ENCODE peak calls at places on chromosomes 5 and 9, in five cellular contexts. One of them, this sample, is unnamed.

GRCh38 chr9:98547606-98548005 is 161.1 kb downstream of the GABBR2 start:
- DNase-seq in K562: no peak
- DNase-seq in H1: no peak
- DNase-seq in GM12878: no peak
- DNase-seq in HepG2: no peak
- DNase-seq in this sample: no peak

GRCh38 chr5:102451082-102451481 is 47.7 kb downstream of the SLCO6A1 start:
- DNase-seq in K562: no peak
- DNase-seq in H1: no peak
- DNase-seq in GM12878: no peak
- DNase-seq in HepG2: no peak
- DNase-seq in this sample: no peak

GRCh38 chr9:105046907-105047651 is 119.1 kb upstream of the ABCA1 start:
- DNase-seq in K562: no peak
- DNase-seq in H1: no peak
- DNase-seq in GM12878: no peak
- DNase-seq in HepG2: no peak
- DNase-seq in this sample: no peak

GRCh38 chr5:82635561-82636288 is 357.6 kb upstream of the RPS23 start:
- DNase-seq in K562: no peak
- DNase-seq in H1: no peak
- DNase-seq in GM12878: no peak
- DNase-seq in HepG2: peak; percentile 98
- DNase-seq in this sample: no peak

GRCh38 chr9:137162505-137163100 is 7.2 kb downstream of the LRRC26 start:
- DNase-seq in K562: no peak
- DNase-seq in H1: peak; percentile 66
- DNase-seq in GM12878: no peak
- DNase-seq in HepG2: no peak
- DNase-seq in this sample: peak; percentile 61

GRCh38 chr9:120892748-120893584 is 16.0 kb upstream of the PHF19 start:
- DNase-seq in K562: peak; percentile 33
- DNase-seq in H1: no peak
- DNase-seq in GM12878: no peak
- DNase-seq in HepG2: no peak
- DNase-seq in this sample: no peak

GRCh38 chr5:170475269-170476000 is 28.4 kb upstream of the KCNIP1 start:
- DNase-seq in K562: no peak
- DNase-seq in H1: no peak
- DNase-seq in GM12878: no peak
- DNase-seq in HepG2: no peak
- DNase-seq in this sample: no peak

GRCh38 chr5:57028166-57028565 is 76.2 kb upstream of the MIER3 start:
- DNase-seq in K562: no peak
- DNase-seq in H1: no peak
- DNase-seq in GM12878: no peak
- DNase-seq in HepG2: no peak
- DNase-seq in this sample: no peak

GRCh38 chr5:9545959-9546851 is at the start of gene SEMA5A:
- DNase-seq in K562: peak; percentile 83
- DNase-seq in H1: peak; percentile 86
- DNase-seq in GM12878: no peak
- DNase-seq in HepG2: no peak
- DNase-seq in this sample: peak; percentile 73

GRCh38 chr5:169080352-169080938 is 220.5 kb downstream of the SLIT3 start:
- DNase-seq in K562: no peak
- DNase-seq in H1: no peak
- DNase-seq in GM12878: no peak
- DNase-seq in HepG2: no peak
- DNase-seq in this sample: no peak

GRCh38 chr9:93184439-93185221 is 691 bp downstream of the WNK2 start:
- DNase-seq in K562: no peak
- DNase-seq in H1: peak; percentile 70
- DNase-seq in GM12878: no peak
- DNase-seq in HepG2: no peak
- DNase-seq in this sample: peak; percentile 57

GRCh38 chr5:1703352-1704050 is 96.1 kb downstream of the MRPL36 start:
- DNase-seq in K562: no peak
- DNase-seq in H1: peak; percentile 55
- DNase-seq in GM12878: no peak
- DNase-seq in HepG2: no peak
- DNase-seq in this sample: peak; percentile 60

GRCh38 chr9:98997580-98997979 is 53.9 kb downstream of the COL15A1 start:
- DNase-seq in K562: no peak
- DNase-seq in H1: no peak
- DNase-seq in GM12878: no peak
- DNase-seq in HepG2: no peak
- DNase-seq in this sample: no peak

GRCh38 chr9:17688834-17689233 is 110.0 kb downstream of the SH3GL2 start:
- DNase-seq in K562: no peak
- DNase-seq in H1: no peak
- DNase-seq in GM12878: no peak
- DNase-seq in HepG2: no peak
- DNase-seq in this sample: no peak

GRCh38 chr9:93168581-93168980 is 15.4 kb upstream of the WNK2 start:
- DNase-seq in K562: no peak
- DNase-seq in H1: no peak
- DNase-seq in GM12878: no peak
- DNase-seq in HepG2: no peak
- DNase-seq in this sample: no peak

GRCh38 chr5:17169507-17169906 is 47.9 kb upstream of the BASP1 start:
- DNase-seq in K562: no peak
- DNase-seq in H1: no peak
- DNase-seq in GM12878: no peak
- DNase-seq in HepG2: peak; percentile 50
- DNase-seq in this sample: no peak

GRCh38 chr9:105415344-105415980 is 32.4 kb upstream of the FSD1L start:
- DNase-seq in K562: peak; percentile 74
- DNase-seq in H1: peak; percentile 83
- DNase-seq in GM12878: no peak
- DNase-seq in HepG2: peak; percentile 62
- DNase-seq in this sample: peak; percentile 90

GRCh38 chr5:57488308-57488955 is 5.8 kb upstream of the ACTBL2 start:
- DNase-seq in K562: no peak
- DNase-seq in H1: no peak
- DNase-seq in GM12878: no peak
- DNase-seq in HepG2: no peak
- DNase-seq in this sample: no peak

GRCh38 chr9:2101524-2101923 is 86.4 kb downstream of the SMARCA2 start:
- DNase-seq in K562: no peak
- DNase-seq in H1: no peak
- DNase-seq in GM12878: no peak
- DNase-seq in HepG2: no peak
- DNase-seq in this sample: no peak

GRCh38 chr9:96554326-96554725 is 65.3 kb downstream of the CDC14B start:
- DNase-seq in K562: no peak
- DNase-seq in H1: no peak
- DNase-seq in GM12878: no peak
- DNase-seq in HepG2: no peak
- DNase-seq in this sample: no peak

GRCh38 chr5:107813559-107813958 is 142.8 kb upstream of the EFNA5 start:
- DNase-seq in K562: no peak
- DNase-seq in H1: no peak
- DNase-seq in GM12878: peak; percentile 84
- DNase-seq in HepG2: no peak
- DNase-seq in this sample: no peak

GRCh38 chr5:16805478-16805877 is 130.6 kb downstream of the MYO10 start:
- DNase-seq in K562: no peak
- DNase-seq in H1: no peak
- DNase-seq in GM12878: no peak
- DNase-seq in HepG2: no peak
- DNase-seq in this sample: no peak

GRCh38 chr5:151234476-151235238 is 10.8 kb upstream of the CCDC69 start:
- DNase-seq in K562: no peak
- DNase-seq in H1: no peak
- DNase-seq in GM12878: no peak
- DNase-seq in HepG2: peak; percentile 85
- DNase-seq in this sample: no peak

GRCh38 chr9:34550681-34551270 is 28.0 kb upstream of the ENHO start:
- DNase-seq in K562: no peak
- DNase-seq in H1: peak; percentile 35
- DNase-seq in GM12878: no peak
- DNase-seq in HepG2: no peak
- DNase-seq in this sample: no peak

GRCh38 chr5:141493500-141494422 is 4.9 kb downstream of the PCDHGC5 start:
- DNase-seq in K562: no peak
- DNase-seq in H1: no peak
- DNase-seq in GM12878: no peak
- DNase-seq in HepG2: no peak
- DNase-seq in this sample: no peak

GRCh38 chr5:132049559-132049958 is 10.9 kb upstream of the IL3 start:
- DNase-seq in K562: no peak
- DNase-seq in H1: peak; percentile 24
- DNase-seq in GM12878: no peak
- DNase-seq in HepG2: no peak
- DNase-seq in this sample: no peak

GRCh38 chr5:160197341-160198147 is 31.8 kb upstream of the FABP6 start:
- DNase-seq in K562: peak; percentile 71
- DNase-seq in H1: peak; percentile 54
- DNase-seq in GM12878: no peak
- DNase-seq in HepG2: no peak
- DNase-seq in this sample: peak; percentile 53

GRCh38 chr9:21682981-21683380 is 119.5 kb upstream of the MTAP start:
- DNase-seq in K562: no peak
- DNase-seq in H1: no peak
- DNase-seq in GM12878: no peak
- DNase-seq in HepG2: no peak
- DNase-seq in this sample: no peak

GRCh38 chr9:136983611-136984314 is 970 bp downstream of the LCNL1 start:
- DNase-seq in K562: no peak
- DNase-seq in H1: no peak
- DNase-seq in GM12878: no peak
- DNase-seq in HepG2: no peak
- DNase-seq in this sample: no peak

GRCh38 chr5:139382371-139382770 is 726 bp downstream of the SLC23A1 start:
- DNase-seq in K562: no peak
- DNase-seq in H1: no peak
- DNase-seq in GM12878: no peak
- DNase-seq in HepG2: no peak
- DNase-seq in this sample: no peak

GRCh38 chr5:136375920-136376319 is 10.6 kb upstream of the TRPC7 start:
- DNase-seq in K562: no peak
- DNase-seq in H1: no peak
- DNase-seq in GM12878: no peak
- DNase-seq in HepG2: no peak
- DNase-seq in this sample: no peak

GRCh38 chr9:92414566-92414965 is 9.7 kb downstream of the OMD start:
- DNase-seq in K562: no peak
- DNase-seq in H1: no peak
- DNase-seq in GM12878: no peak
- DNase-seq in HepG2: no peak
- DNase-seq in this sample: no peak

GRCh38 chr5:122870219-122870856 is 24.9 kb downstream of the SNX24 start:
- DNase-seq in K562: no peak
- DNase-seq in H1: no peak
- DNase-seq in GM12878: no peak
- DNase-seq in HepG2: no peak
- DNase-seq in this sample: no peak

GRCh38 chr5:151600069-151600665 is 9.0 kb upstream of the FAT2 start:
- DNase-seq in K562: no peak
- DNase-seq in H1: no peak
- DNase-seq in GM12878: no peak
- DNase-seq in HepG2: no peak
- DNase-seq in this sample: no peak

GRCh38 chr5:133691448-133691847 is 79.1 kb upstream of the FSTL4 start:
- DNase-seq in K562: no peak
- DNase-seq in H1: no peak
- DNase-seq in GM12878: no peak
- DNase-seq in HepG2: no peak
- DNase-seq in this sample: no peak
- TF ChIP-seq CREB1 in K562: no peak
- TF ChIP-seq CREB1 in H1: no peak
- TF ChIP-seq CREB1 in GM12878: no peak
- TF ChIP-seq CREB1 in HepG2: no peak
- TF ChIP-seq CREB1 in this sample: no peak

DNA sequence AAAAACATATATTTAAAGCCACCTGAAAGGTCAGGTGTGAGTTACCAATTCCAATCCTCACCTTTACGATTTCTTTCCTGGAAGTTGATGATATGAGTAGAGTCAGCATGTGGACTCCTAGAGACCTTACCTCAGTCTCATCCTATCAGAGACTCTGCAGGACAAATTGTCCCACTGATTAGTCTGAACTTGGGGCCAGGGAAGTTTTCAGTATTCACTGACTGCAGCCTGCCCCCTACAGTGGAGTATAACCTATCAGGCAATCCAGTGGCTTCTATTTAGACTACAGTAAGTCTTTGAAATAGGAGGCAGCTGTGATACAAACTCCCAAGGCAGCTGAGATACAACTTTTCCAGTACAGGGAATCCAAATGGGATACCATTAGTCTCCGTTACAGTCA is 449.4 kb upstream of the CDH10 start:
- DNase-seq in K562: no peak
- DNase-seq in H1: no peak
- DNase-seq in GM12878: no peak
- DNase-seq in HepG2: no peak
- DNase-seq in this sample: peak; percentile 21
- H3K4me2 ChIP-seq in K562: no peak overlapping the region
- H3K4me2 ChIP-seq in H1: no peak overlapping the region
- H3K4me2 ChIP-seq in GM12878: no peak overlapping the region
- H3K4me2 ChIP-seq in HepG2: no peak overlapping the region
- H3K4me2 ChIP-seq in this sample: no peak overlapping the region

DNA sequence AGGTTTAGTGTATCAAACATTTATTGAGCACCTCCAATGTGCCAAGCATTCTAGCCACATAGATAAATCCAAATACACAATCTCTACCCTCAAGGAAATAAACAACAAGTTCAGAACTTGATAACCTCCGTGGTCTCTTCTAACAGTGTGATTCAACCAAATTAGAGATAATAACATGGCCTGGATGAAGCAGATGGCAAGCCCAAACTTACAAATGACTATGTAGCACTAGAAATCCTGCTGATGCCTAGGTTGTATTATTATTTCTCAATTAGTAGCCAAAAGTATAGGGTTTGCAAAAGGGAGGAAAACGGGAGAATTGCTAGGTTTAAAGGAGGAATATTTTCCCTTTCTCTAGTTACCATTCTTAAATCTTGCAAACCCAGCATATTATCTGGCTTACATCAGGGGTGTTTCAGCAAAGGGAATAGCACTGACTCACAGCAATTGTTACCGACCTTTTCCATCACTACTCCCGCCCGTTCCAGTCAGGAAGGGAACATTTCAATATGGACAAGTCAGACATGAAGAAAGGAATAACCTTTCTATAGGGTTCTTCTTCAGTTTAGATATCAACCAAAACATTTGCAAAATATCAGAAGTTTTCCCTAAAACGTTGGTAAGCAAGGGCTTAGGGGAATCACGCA is 2.3 kb downstream of the DPYSL3 start:
- DNase-seq in K562: no peak
- DNase-seq in H1: no peak
- DNase-seq in GM12878: no peak
- DNase-seq in HepG2: no peak
- DNase-seq in this sample: no peak
- TF ChIP-seq POLR2AphosphoS5 in K562: no peak
- TF ChIP-seq POLR2AphosphoS5 in H1: no peak
- TF ChIP-seq POLR2AphosphoS5 in GM12878: no peak
- TF ChIP-seq POLR2AphosphoS5 in HepG2: no peak
- TF ChIP-seq POLR2AphosphoS5 in this sample: no peak

GRCh38 chr9:35967042-35967441 is 9.1 kb upstream of the OR2S2 start:
- DNase-seq in K562: no peak
- DNase-seq in H1: no peak
- DNase-seq in GM12878: no peak
- DNase-seq in HepG2: no peak
- DNase-seq in this sample: no peak
- TF ChIP-seq CREB1 in K562: no peak
- TF ChIP-seq CREB1 in H1: no peak
- TF ChIP-seq CREB1 in GM12878: no peak
- TF ChIP-seq CREB1 in HepG2: no peak
- TF ChIP-seq CREB1 in this sample: no peak

GRCh38 chr9:77583366-77583626 is 64.8 kb downstream of the GNA14 start:
- DNase-seq in K562: no peak
- DNase-seq in H1: no peak
- DNase-seq in GM12878: no peak
- DNase-seq in HepG2: no peak
- DNase-seq in this sample: no peak
- H3K4me2 ChIP-seq in K562: no peak overlapping the region
- H3K4me2 ChIP-seq in H1: no peak overlapping the region
- H3K4me2 ChIP-seq in GM12878: no peak overlapping the region
- H3K4me2 ChIP-seq in HepG2: no peak overlapping the region
- H3K4me2 ChIP-seq in this sample: peak overlapping the region; percentile 9